ENCODE peak calls at places on chromosomes 3 and 15, in eight cellular contexts. G is heart left ventricle, N is cardiac muscle cell, D is adrenal gland, M is ascending aorta, X is right atrium auricular region, O is IMR-90, U is neuronal stem cell. H is an unnamed sample.

GRCh38 chr3:9213019-9213646 is 36.3 kb downstream of the SRGAP3 start:
- DNase-seq in D (no peak), N (no peak), O (no peak), U (no peak), X (no peak), M (no peak), G (no peak), H (no peak)

GRCh38 chr15:57340673-57341259 is 35.5 kb upstream of the CGNL1 start:
- DNase-seq in G (peak; percentile 41), N (peak; percentile 76), D (peak; percentile 52), O (peak; percentile 65), U (peak; percentile 48), X (no peak), M (no peak), H (peak; percentile 38)

GRCh38 chr3:16614033-16615031 is 9.1 kb upstream of the DAZL start:
- DNase-seq in M (no peak), U (no peak), G (no peak), N (no peak), X (no peak), D (no peak), O (no peak), H (no peak)

GRCh38 chr15:89824607-89824867 is 9.9 kb upstream of the ANPEP start:
- DNase-seq in N (no peak), U (no peak), O (no peak), D (no peak), G (no peak), X (no peak), M (no peak), H (no peak)

GRCh38 chr3:52531636-52532516 is 1.8 kb downstream of the NT5DC2 start:
- DNase-seq in M (no peak), D (peak; percentile 33), X (no peak), O (no peak), G (no peak), N (no peak), U (no peak), H (no peak)

GRCh38 chr3:20054549-20054987 is 14.3 kb downstream of the KAT2B start:
- DNase-seq in M (peak; percentile 25), O (peak; percentile 78), G (peak; percentile 58), D (peak; percentile 90), U (no peak), X (peak; percentile 71), N (peak; percentile 72), H (peak; percentile 68)

GRCh38 chr3:5006755-5007202 is 27.5 kb downstream of the BHLHE40 start:
- DNase-seq in G (no peak), O (no peak), N (no peak), M (no peak), D (no peak), U (no peak), X (no peak), H (no peak)

GRCh38 chr3:33541918-33542317 is 101.7 kb upstream of the UBP1 start:
- DNase-seq in O (peak; percentile 3), G (no peak), U (no peak), X (no peak), N (no peak), M (no peak), D (no peak), H (no peak)

GRCh38 chr3:142886938-142887337 is 1.9 kb downstream of the PCOLCE2 start:
- DNase-seq in N (peak; percentile 40), M (no peak), O (peak; percentile 50), G (no peak), U (no peak), D (no peak), X (no peak), H (peak; percentile 28)

GRCh38 chr3:189967254-189967865 is 153.3 kb downstream of the P3H2 start:
- DNase-seq in D (peak; percentile 29), X (no peak), O (peak; percentile 65), M (no peak), N (peak; percentile 71), G (no peak), U (peak; percentile 55), H (no peak)

GRCh38 chr15:36313021-36313420 is 266.4 kb upstream of the CDIN1 start:
- DNase-seq in M (no peak), X (no peak), O (peak; percentile 61), G (no peak), D (no peak), U (no peak), N (no peak), H (peak; percentile 4)

GRCh38 chr3:186014866-186015265 is 77.1 kb upstream of the TRA2B start:
- DNase-seq in M (no peak), O (no peak), N (no peak), G (no peak), X (no peak), U (no peak), D (no peak), H (no peak)

GRCh38 chr3:107660316-107660976 is 137.7 kb downstream of the BBX start:
- DNase-seq in N (peak; percentile 76), D (no peak), X (no peak), M (no peak), O (peak; percentile 77), U (no peak), G (no peak), H (no peak)

GRCh38 chr3:36408146-36408545 is 27.8 kb downstream of the STAC start:
- DNase-seq in D (no peak), O (no peak), X (no peak), M (no peak), G (no peak), N (peak; percentile 2), U (no peak), H (no peak)

GRCh38 chr3:121724130-121724529 is 25.4 kb downstream of the GOLGB1 start:
- DNase-seq in G (no peak), X (no peak), U (no peak), N (peak; percentile 35), O (no peak), M (no peak), D (no peak), H (no peak)

GRCh38 chr3:173399001-173399400 is 1.5 kb downstream of the NLGN1 start:
- DNase-seq in O (no peak), M (no peak), U (no peak), N (no peak), D (no peak), X (no peak), G (no peak), H (no peak)

GRCh38 chr15:101368086-101368780 is 73.2 kb upstream of the SNRPA1 start:
- DNase-seq in X (no peak), M (no peak), N (no peak), O (no peak), D (peak; percentile 44), G (peak; percentile 83), U (no peak), H (no peak)

GRCh38 chr3:101848326-101848725 is 988 bp upstream of the NFKBIZ start:
- DNase-seq in U (no peak), M (no peak), G (no peak), D (no peak), X (no peak), O (no peak), N (no peak), H (no peak)

GRCh38 chr3:72380193-72380592 is 468.1 kb downstream of the SHQ1 start:
- DNase-seq in M (no peak), X (no peak), U (no peak), O (peak; percentile 47), D (no peak), G (no peak), N (peak; percentile 50), H (no peak)

GRCh38 chr3:105425153-105425502 is 58.4 kb downstream of the ALCAM start:
- DNase-seq in G (no peak), U (no peak), N (no peak), O (no peak), X (no peak), D (no peak), M (no peak), H (no peak)

GRCh38 chr3:33426630-33427341 is 13.4 kb downstream of the UBP1 start:
- DNase-seq in M (no peak), X (no peak), O (no peak), U (no peak), N (no peak), D (no peak), G (no peak), H (no peak)

GRCh38 chr15:26378304-26378703 is 394.6 kb downstream of the GABRB3 start:
- DNase-seq in M (no peak), D (no peak), O (no peak), G (no peak), X (no peak), N (no peak), U (no peak), H (no peak)

DNA sequence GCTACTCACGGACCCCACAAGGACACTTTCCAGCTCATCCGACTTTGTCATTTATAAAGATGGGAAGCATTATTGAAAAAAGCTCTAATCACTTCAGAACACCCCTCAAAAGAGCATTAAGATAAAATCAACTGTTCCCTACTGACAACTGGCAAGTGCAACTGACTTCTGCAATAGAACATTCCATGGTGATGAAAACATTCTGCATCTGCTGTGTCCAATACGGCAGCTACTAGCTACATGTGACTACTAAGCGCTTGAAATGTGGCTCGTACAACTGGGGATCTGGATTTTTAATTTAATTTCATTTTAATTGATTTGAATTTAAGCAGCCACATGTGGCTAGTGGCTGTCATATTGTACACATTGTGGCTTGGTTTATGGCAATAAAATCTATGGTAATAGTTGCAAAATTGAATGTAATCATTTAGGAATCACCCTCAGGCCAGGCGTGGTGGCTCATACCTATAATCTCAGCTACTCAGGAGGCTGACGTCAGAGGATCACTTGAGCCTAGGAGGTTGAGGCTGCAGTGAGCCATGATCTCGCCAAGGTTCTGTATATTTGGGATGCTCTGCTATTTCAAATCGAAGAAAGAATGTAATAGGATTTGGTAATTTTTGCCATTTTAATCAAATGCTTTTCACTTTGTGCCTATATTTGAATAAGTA is 390.3 kb downstream of the GABRB3 start:
- DNase-seq in D (no peak), X (no peak), U (no peak), G (no peak), M (no peak), O (no peak), N (no peak), H (no peak)
- H3K9me3 ChIP-seq in D (no peaks in the 10 kb centered on the region), X (no peaks in the 10 kb centered on the region), U (peaks cover 2% of the 10 kb centered on the region), G (no peaks in the 10 kb centered on the region), M (no peaks in the 10 kb centered on the region), O (peaks cover 21% of the 10 kb centered on the region), N (no peaks in the 10 kb centered on the region), H (no peaks in the 10 kb centered on the region)

GRCh38 chr3:196735751-196736150 is 3.9 kb upstream of the PAK2 start:
- DNase-seq in D (no peak), U (no peak), N (peak; percentile 54), O (peak; percentile 57), X (no peak), M (no peak), G (no peak), H (no peak)
- H3K36me3 ChIP-seq in D (no peaks in the 10 kb centered on the region), U (no peaks in the 10 kb centered on the region), N (peaks cover 17% of the 10 kb centered on the region), O (no peaks in the 10 kb centered on the region), X (no peaks in the 10 kb centered on the region), M (no peaks in the 10 kb centered on the region), G (peaks cover 27% of the 10 kb centered on the region), H (peaks cover 41% of the 10 kb centered on the region)

DNA sequence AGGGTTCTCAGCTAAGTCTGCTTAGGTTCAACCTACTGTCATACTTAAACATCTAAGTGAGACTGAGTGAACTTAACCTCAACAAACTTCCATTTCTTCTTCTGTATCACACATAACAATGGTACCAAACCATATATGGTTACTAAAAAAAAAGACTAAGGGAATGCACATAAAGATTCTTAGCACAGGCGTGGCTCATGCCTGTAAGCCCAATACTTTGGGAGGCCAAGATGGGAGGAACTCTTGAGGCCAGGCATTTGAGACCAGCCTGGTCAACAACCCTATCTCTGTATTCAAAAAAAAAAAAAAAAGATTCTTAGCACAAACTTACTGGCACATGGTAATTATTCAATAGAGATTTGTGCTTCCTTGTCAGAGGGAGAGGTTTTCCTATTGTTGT is 57.9 kb downstream of the ACAP2 start:
- DNase-seq in N (no peak), G (no peak), X (no peak), O (no peak), D (no peak), U (no peak), M (no peak), H (no peak)
- H3K9me3 ChIP-seq in N (no peaks in the 10 kb centered on the region), G (no peaks in the 10 kb centered on the region), X (no peaks in the 10 kb centered on the region), O (no peaks in the 10 kb centered on the region), D (no peaks in the 10 kb centered on the region), U (no peaks in the 10 kb centered on the region), M (no peaks in the 10 kb centered on the region), H (no peaks in the 10 kb centered on the region)

GRCh38 chr3:1131156-1131555 is 38.3 kb downstream of the CNTN6 start:
- DNase-seq in N (no peak), U (peak; percentile 27), D (no peak), X (no peak), G (no peak), M (no peak), O (no peak), H (no peak)
- H3K36me3 ChIP-seq in N (no peaks in the 10 kb centered on the region), U (no peaks in the 10 kb centered on the region), D (no peaks in the 10 kb centered on the region), X (no peaks in the 10 kb centered on the region), G (no peaks in the 10 kb centered on the region), M (no peaks in the 10 kb centered on the region), O (no peaks in the 10 kb centered on the region), H (no peaks in the 10 kb centered on the region)

H was measured in MG63.